ENCODE peak calls at places on chromosome 6, in five cellular contexts. One of them, this sample, is unnamed.

GRCh38 chr6:73796881-73797280 is 100.9 kb downstream of the CD109 start:
- DNase-seq in stomach: no peak
- DNase-seq in lower lobe of right lung: no peak
- DNase-seq in coronary artery: no peak
- DNase-seq in OCI-LY7: no peak
- DNase-seq in this sample: no peak

GRCh38 chr6:82118150-82118562 is 129.4 kb downstream of the IBTK start:
- DNase-seq in coronary artery: no peak
- DNase-seq in stomach: no peak
- DNase-seq in OCI-LY7: no peak
- DNase-seq in lower lobe of right lung: no peak
- DNase-seq in this sample: peak; percentile 17

GRCh38 chr6:33595001-33595846 is 15.1 kb upstream of the BAK1 start:
- DNase-seq in coronary artery: no peak
- DNase-seq in stomach: no peak
- DNase-seq in OCI-LY7: no peak
- DNase-seq in lower lobe of right lung: no peak
- DNase-seq in this sample: no peak

GRCh38 chr6:131488780-131489179 is 84.2 kb upstream of the ARG1 start:
- DNase-seq in coronary artery: no peak
- DNase-seq in lower lobe of right lung: no peak
- DNase-seq in stomach: no peak
- DNase-seq in OCI-LY7: no peak
- DNase-seq in this sample: peak; percentile 68

GRCh38 chr6:167211870-167212715 is 54.3 kb upstream of the GPR31 start:
- DNase-seq in stomach: no peak
- DNase-seq in OCI-LY7: no peak
- DNase-seq in lower lobe of right lung: no peak
- DNase-seq in coronary artery: peak; percentile 65
- DNase-seq in this sample: no peak

GRCh38 chr6:80321011-80321410 is 214.5 kb downstream of the BCKDHB start:
- DNase-seq in stomach: no peak
- DNase-seq in coronary artery: no peak
- DNase-seq in lower lobe of right lung: no peak
- DNase-seq in OCI-LY7: no peak
- DNase-seq in this sample: no peak

GRCh38 chr6:166626177-166627038 is 643 bp downstream of the RPS6KA2 start:
- DNase-seq in lower lobe of right lung: peak; percentile 64
- DNase-seq in stomach: peak; percentile 48
- DNase-seq in OCI-LY7: no peak
- DNase-seq in coronary artery: no peak
- DNase-seq in this sample: peak; percentile 67

GRCh38 chr6:45982280-45983036 is 33.2 kb downstream of the CLIC5 start:
- DNase-seq in stomach: no peak
- DNase-seq in coronary artery: no peak
- DNase-seq in lower lobe of right lung: no peak
- DNase-seq in OCI-LY7: no peak
- DNase-seq in this sample: no peak

GRCh38 chr6:122869437-122870024 is 80.5 kb downstream of the SMPDL3A start:
- DNase-seq in OCI-LY7: peak; percentile 9
- DNase-seq in coronary artery: no peak
- DNase-seq in lower lobe of right lung: no peak
- DNase-seq in stomach: peak; percentile 39
- DNase-seq in this sample: peak; percentile 77

GRCh38 chr6:43927525-43928210 is 157.7 kb downstream of the VEGFA start:
- DNase-seq in coronary artery: no peak
- DNase-seq in lower lobe of right lung: peak; percentile 42
- DNase-seq in OCI-LY7: no peak
- DNase-seq in stomach: peak; percentile 72
- DNase-seq in this sample: peak; percentile 62

GRCh38 chr6:32553037-32553742 is 23.1 kb upstream of the HLA-DRB5 start:
- DNase-seq in stomach: no peak
- DNase-seq in OCI-LY7: no peak
- DNase-seq in coronary artery: no peak
- DNase-seq in lower lobe of right lung: no peak
- DNase-seq in this sample: no peak

GRCh38 chr6:18269253-18269652 is 4.9 kb upstream of the DEK start:
- DNase-seq in stomach: no peak
- DNase-seq in lower lobe of right lung: no peak
- DNase-seq in coronary artery: no peak
- DNase-seq in OCI-LY7: peak; percentile 15
- DNase-seq in this sample: no peak

GRCh38 chr6:30709101-30709868 is 7.8 kb downstream of the MDC1 start:
- DNase-seq in lower lobe of right lung: peak; percentile 9
- DNase-seq in coronary artery: no peak
- DNase-seq in OCI-LY7: no peak
- DNase-seq in stomach: no peak
- DNase-seq in this sample: no peak

GRCh38 chr6:53979468-53980067 is 131.7 kb upstream of the MLIP start:
- DNase-seq in lower lobe of right lung: no peak
- DNase-seq in coronary artery: no peak
- DNase-seq in OCI-LY7: peak; percentile 42
- DNase-seq in stomach: no peak
- DNase-seq in this sample: peak; percentile 64

GRCh38 chr6:14550817-14551216 is 433.2 kb downstream of the CD83 start:
- DNase-seq in OCI-LY7: peak; percentile 69
- DNase-seq in stomach: no peak
- DNase-seq in lower lobe of right lung: no peak
- DNase-seq in coronary artery: no peak
- DNase-seq in this sample: no peak

GRCh38 chr6:45586216-45587171 is 208.8 kb upstream of the SUPT3H start:
- DNase-seq in stomach: no peak
- DNase-seq in lower lobe of right lung: no peak
- DNase-seq in OCI-LY7: peak; percentile 9
- DNase-seq in coronary artery: no peak
- DNase-seq in this sample: peak; percentile 69

GRCh38 chr6:6105472-6106036 is 98.8 kb upstream of the NRN1 start:
- DNase-seq in lower lobe of right lung: no peak
- DNase-seq in coronary artery: no peak
- DNase-seq in OCI-LY7: peak; percentile 60
- DNase-seq in stomach: no peak
- DNase-seq in this sample: peak; percentile 28

GRCh38 chr6:135692426-135692825 is 159.1 kb upstream of the PDE7B start:
- DNase-seq in OCI-LY7: no peak
- DNase-seq in coronary artery: no peak
- DNase-seq in lower lobe of right lung: no peak
- DNase-seq in stomach: no peak
- DNase-seq in this sample: no peak

GRCh38 chr6:152293404-152293803 is 343.8 kb downstream of the SYNE1 start:
- DNase-seq in lower lobe of right lung: no peak
- DNase-seq in stomach: peak; percentile 52
- DNase-seq in OCI-LY7: no peak
- DNase-seq in coronary artery: no peak
- DNase-seq in this sample: no peak

GRCh38 chr6:157270308-157270707 is 53.0 kb downstream of the TMEM242 start:
- DNase-seq in OCI-LY7: no peak
- DNase-seq in lower lobe of right lung: no peak
- DNase-seq in stomach: no peak
- DNase-seq in coronary artery: peak; percentile 17
- DNase-seq in this sample: no peak

GRCh38 chr6:159067334-159067733 is 22.5 kb upstream of the TAGAP start:
- DNase-seq in stomach: no peak
- DNase-seq in OCI-LY7: no peak
- DNase-seq in coronary artery: no peak
- DNase-seq in lower lobe of right lung: no peak
- DNase-seq in this sample: peak; percentile 58

GRCh38 chr6:153424719-153425400 is 293.8 kb upstream of the RGS17 start:
- DNase-seq in lower lobe of right lung: no peak
- DNase-seq in coronary artery: no peak
- DNase-seq in stomach: no peak
- DNase-seq in OCI-LY7: no peak
- DNase-seq in this sample: no peak

GRCh38 chr6:126134491-126134890 is 148.2 kb downstream of the TRMT11 start:
- DNase-seq in OCI-LY7: no peak
- DNase-seq in stomach: no peak
- DNase-seq in coronary artery: no peak
- DNase-seq in lower lobe of right lung: no peak
- DNase-seq in this sample: peak; percentile 30

GRCh38 chr6:87573307-87574024 is 16.3 kb downstream of the RARS2 start:
- DNase-seq in OCI-LY7: no peak
- DNase-seq in stomach: no peak
- DNase-seq in lower lobe of right lung: no peak
- DNase-seq in coronary artery: no peak
- DNase-seq in this sample: no peak

GRCh38 chr6:111468329-111469012 is 14.5 kb downstream of the REV3L start:
- DNase-seq in OCI-LY7: no peak
- DNase-seq in coronary artery: no peak
- DNase-seq in stomach: no peak
- DNase-seq in lower lobe of right lung: no peak
- DNase-seq in this sample: peak; percentile 78

GRCh38 chr6:47633141-47633540 is 65.2 kb upstream of the ADGRF4 start:
- DNase-seq in coronary artery: no peak
- DNase-seq in OCI-LY7: no peak
- DNase-seq in lower lobe of right lung: no peak
- DNase-seq in stomach: no peak
- DNase-seq in this sample: peak; percentile 63
- TF ChIP-seq CTCF in coronary artery: no peak
- TF ChIP-seq CTCF in OCI-LY7: no peak
- TF ChIP-seq CTCF in lower lobe of right lung: no peak
- TF ChIP-seq CTCF in stomach: no peak
- TF ChIP-seq CTCF in this sample: peak; percentile 66

DNA sequence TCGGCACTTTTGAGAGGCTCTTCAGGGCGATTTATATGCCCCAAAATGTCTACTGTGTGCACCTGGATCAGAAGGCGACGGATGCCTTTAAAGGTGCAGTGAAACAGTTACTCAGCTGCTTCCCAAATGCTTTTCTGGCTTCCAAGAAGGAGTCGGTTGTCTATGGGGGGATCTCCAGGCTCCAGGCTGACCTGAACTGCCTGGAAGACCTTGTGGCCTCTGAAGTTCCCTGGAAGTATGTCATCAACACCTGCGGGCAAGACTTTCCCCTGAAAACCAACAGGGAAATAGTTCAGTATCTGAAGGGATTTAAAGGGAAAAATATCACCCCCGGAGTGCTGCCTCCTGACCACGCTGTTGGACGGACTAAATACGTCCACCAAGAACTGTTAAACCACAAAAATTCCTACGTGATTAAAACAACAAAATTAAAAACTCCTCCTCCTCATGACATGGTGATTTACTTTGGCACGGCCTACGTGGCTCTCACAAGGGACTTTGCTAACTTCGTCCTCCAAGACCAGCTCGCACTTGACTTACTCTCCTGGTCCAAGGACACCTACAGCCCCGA is 8.2 kb downstream of the GCNT2 start:
- DNase-seq in OCI-LY7: peak; percentile 53
- DNase-seq in coronary artery: no peak
- DNase-seq in stomach: peak; percentile 71
- DNase-seq in lower lobe of right lung: peak; percentile 53
- DNase-seq in this sample: no peak
- H3K4me3 ChIP-seq in OCI-LY7: peak overlapping the region; percentile 89
- H3K4me3 ChIP-seq in coronary artery: peak overlapping the region; percentile 64
- H3K4me3 ChIP-seq in stomach: peak overlapping the region; percentile 38
- H3K4me3 ChIP-seq in lower lobe of right lung: peak overlapping the region; percentile 55
- H3K4me3 ChIP-seq in this sample: no peak overlapping the region

GRCh38 chr6:28380381-28380780 is 19.2 kb downstream of the ZSCAN12 start:
- DNase-seq in OCI-LY7: no peak
- DNase-seq in lower lobe of right lung: no peak
- DNase-seq in coronary artery: no peak
- DNase-seq in stomach: no peak
- DNase-seq in this sample: no peak

GRCh38 chr6:28378644-28379043 is 20.9 kb downstream of the ZSCAN12 start:
- DNase-seq in coronary artery: no peak
- DNase-seq in OCI-LY7: no peak
- DNase-seq in stomach: no peak
- DNase-seq in lower lobe of right lung: no peak
- DNase-seq in this sample: no peak

GRCh38 chr6:28384143-28384533 is 15.4 kb downstream of the ZSCAN12 start:
- DNase-seq in coronary artery: no peak
- DNase-seq in stomach: no peak
- DNase-seq in OCI-LY7: no peak
- DNase-seq in lower lobe of right lung: no peak
- DNase-seq in this sample: no peak

GRCh38 chr6:28377879-28378278 is 21.7 kb downstream of the ZSCAN12 start:
- DNase-seq in OCI-LY7: no peak
- DNase-seq in lower lobe of right lung: no peak
- DNase-seq in coronary artery: no peak
- DNase-seq in stomach: no peak
- DNase-seq in this sample: no peak

GRCh38 chr6:28383235-28384142 is 16.1 kb downstream of the ZSCAN12 start:
- DNase-seq in OCI-LY7: no peak
- DNase-seq in stomach: peak; percentile 88
- DNase-seq in coronary artery: peak; percentile 91
- DNase-seq in lower lobe of right lung: peak; percentile 92
- DNase-seq in this sample: peak; percentile 83
- TF ChIP-seq CTCF in OCI-LY7: no peak
- TF ChIP-seq CTCF in stomach: peak; percentile 28
- TF ChIP-seq CTCF in coronary artery: no peak
- TF ChIP-seq CTCF in lower lobe of right lung: peak; percentile 47
- TF ChIP-seq CTCF in this sample: peak; percentile 61

DNA sequence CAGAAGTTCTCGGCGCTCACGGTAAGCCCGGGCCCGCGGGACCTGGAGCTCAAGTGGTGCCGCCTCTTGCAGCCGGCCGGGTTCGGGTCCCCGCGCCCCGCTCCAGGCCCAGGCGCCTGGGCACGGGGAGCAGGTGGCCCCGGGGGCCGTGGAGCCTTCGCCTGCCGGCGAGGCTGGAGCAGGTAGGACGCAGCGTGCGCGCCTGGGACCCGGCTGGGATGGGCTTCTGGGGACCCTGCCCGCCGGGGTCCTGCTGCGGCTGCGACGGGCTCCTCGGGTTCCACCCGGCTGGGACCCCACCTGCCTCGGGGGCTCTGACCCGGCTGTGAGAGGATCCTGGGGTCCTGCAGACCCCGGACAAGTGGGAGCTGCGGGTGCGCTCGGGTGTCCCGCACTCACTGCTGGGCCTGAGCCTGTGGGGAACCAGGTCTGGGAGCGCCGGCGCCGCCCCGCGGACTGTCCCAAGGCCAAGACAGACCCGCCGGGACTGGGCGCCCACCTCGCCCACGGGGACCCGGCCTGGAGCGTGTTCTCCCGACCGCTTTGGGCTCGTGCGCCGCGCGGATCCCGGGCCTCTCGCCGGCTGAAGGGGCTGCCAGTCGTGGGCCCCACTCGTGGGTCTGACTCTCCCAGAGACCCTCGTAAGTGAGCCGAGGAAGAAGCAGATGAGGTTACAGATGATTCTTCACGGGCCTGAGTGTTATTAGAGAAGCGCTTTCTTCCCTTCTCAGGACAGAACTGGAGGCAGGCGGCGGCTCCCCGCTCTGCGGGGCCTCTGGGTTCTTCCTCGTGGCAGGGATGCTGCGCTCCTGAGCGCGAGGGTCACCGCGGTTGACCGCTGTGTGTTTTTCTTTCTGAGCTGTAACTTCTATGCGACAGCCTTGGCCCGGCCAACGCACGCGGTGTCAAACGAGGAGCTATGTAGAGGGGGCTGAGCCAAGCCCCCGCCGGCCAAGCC is 729 bp downstream of the SMOC2 start:
- DNase-seq in coronary artery: no peak
- DNase-seq in OCI-LY7: no peak
- DNase-seq in stomach: no peak
- DNase-seq in lower lobe of right lung: no peak
- DNase-seq in this sample: no peak
- H3K4me3 ChIP-seq in coronary artery: peak overlapping the region; percentile 85
- H3K4me3 ChIP-seq in OCI-LY7: no peak overlapping the region
- H3K4me3 ChIP-seq in stomach: peak overlapping the region; percentile 57
- H3K4me3 ChIP-seq in lower lobe of right lung: peak overlapping the region; percentile 53
- H3K4me3 ChIP-seq in this sample: no peak overlapping the region

This sample was measured in epithelial cell of esophagus.